ENCODE peak calls at places on chromosome 14, in five cellular contexts. H is iPS DF 19.7, K is fibroblast of pulmonary artery, Y is hippocampal formation, F is AML-193. X is an unnamed sample.

GRCh38 chr14:65332141-65332871 is 80.2 kb upstream of the FUT8 start:
- DNase-seq in H (no peak), F (no peak), Y (no peak), K (no peak), X (peak)

GRCh38 chr14:89187501-89187900 is 229.5 kb downstream of the FOXN3 start:
- DNase-seq in K (no peak), F (no peak), H (no peak), Y (no peak), X (no peak)

GRCh38 chr14:65069874-65070709 is 32.2 kb downstream of the MAX start:
- DNase-seq in Y (no peak), K (no peak), H (no peak), F (no peak), X (no peak)

GRCh38 chr14:102495482-102496330 is 13.9 kb downstream of the ANKRD9 start:
- DNase-seq in F (no peak), Y (no peak), H (no peak), K (no peak), X (no peak)

GRCh38 chr14:73684627-73685026 is 29.6 kb downstream of the PNMA1 start:
- DNase-seq in K (no peak), F (no peak), H (no peak), Y (no peak), X (no peak)

GRCh38 chr14:27845241-27845850 is 921.2 kb upstream of the FOXG1 start:
- DNase-seq in K (no peak), Y (no peak), F (no peak), H (no peak), X (no peak)

GRCh38 chr14:92520102-92520651 is 6.6 kb downstream of the RIN3 start:
- DNase-seq in K (no peak), F (no peak), Y (no peak), H (no peak), X (no peak)

GRCh38 chr14:71675126-71675901 is 256.9 kb upstream of the RGS6 start:
- DNase-seq in H (peak), K (no peak), Y (no peak), F (no peak), X (no peak)

GRCh38 chr14:69711065-69711464 is 55.9 kb upstream of the SRSF5 start:
- DNase-seq in F (no peak), Y (no peak), K (peak), H (no peak), X (peak)

GRCh38 chr14:26963696-26964095 is 365.9 kb upstream of the NOVA1 start:
- DNase-seq in K (peak), F (no peak), H (no peak), Y (no peak), X (no peak)

GRCh38 chr14:24070285-24071143 is 848 bp upstream of the CPNE6 start:
- DNase-seq in K (no peak), H (no peak), Y (no peak), F (no peak), X (no peak)

GRCh38 chr14:35818346-35819115 is 7.6 kb upstream of the BRMS1L start:
- DNase-seq in Y (peak), K (peak), F (peak), H (no peak), X (peak)

GRCh38 chr14:91506226-91506625 is 3.9 kb downstream of the PPP4R3A start:
- DNase-seq in H (no peak), K (no peak), F (no peak), Y (no peak), X (no peak)

GRCh38 chr14:69803753-69804152 is 6.7 kb upstream of the SLC10A1 start:
- DNase-seq in F (no peak), H (no peak), K (no peak), Y (no peak), X (no peak)

GRCh38 chr14:79265366-79265765 is 945.9 kb downstream of the DIO2 start:
- DNase-seq in Y (no peak), F (no peak), K (no peak), H (no peak), X (no peak)

GRCh38 chr14:72142328-72142727 is 210.1 kb downstream of the RGS6 start:
- DNase-seq in K (no peak), F (no peak), H (no peak), Y (no peak), X (no peak)

GRCh38 chr14:89641495-89642162 is 224.6 kb upstream of the FOXN3 start:
- DNase-seq in H (no peak), Y (no peak), F (no peak), K (no peak), X (no peak)

GRCh38 chr14:95998656-95999055 is 40.5 kb upstream of the C14orf132 start:
- DNase-seq in K (peak), Y (no peak), F (no peak), H (no peak), X (peak)